ENCODE peak calls at places on chromosomes 1 and 21, in eight cellular contexts. M is keratinocyte, W is glutamatergic neuron, F is tibial nerve, J is KG1, R is GM12891, V is amniotic stem cell, Z is NCI-H748 treated with DMSO at 0.1 percent for 48 hours. A is an unnamed sample.

GRCh38 chr1:223411309-223411708 is 18.1 kb downstream of the CCDC185 start:
- DNase-seq in M (no peak), W (no peak), F (no peak), J (no peak), R (no peak), V (no peak), Z (no peak), A (no peak)

GRCh38 chr1:58251415-58252073 is 295.0 kb downstream of the OMA1 start:
- DNase-seq in M (no peak), W (peak), F (no peak), J (no peak), R (peak), V (no peak), Z (no peak), A (no peak)

GRCh38 chr1:31901838-31902508 is 36.2 kb downstream of the PTP4A2 start:
- DNase-seq in M (no peak), W (no peak), F (no peak), J (no peak), R (no peak), V (no peak), Z (no peak), A (no peak)

GRCh38 chr1:230300322-230301301 is 125.5 kb downstream of the PGBD5 start:
- DNase-seq in M (no peak), W (no peak), F (no peak), J (no peak), R (no peak), V (no peak), Z (no peak), A (no peak)

GRCh38 chr1:32249831-32250525 is 1.1 kb upstream of the LCK start:
- DNase-seq in M (no peak), W (no peak), F (no peak), J (peak), R (peak), V (no peak), Z (no peak), A (peak)

GRCh38 chr1:203607169-203607873 is 19.3 kb upstream of the ATP2B4 start:
- DNase-seq in M (no peak), W (no peak), F (no peak), J (no peak), R (no peak), V (peak), Z (no peak), A (peak)

GRCh38 chr1:59078866-59079265 is 218.0 kb upstream of the FGGY start:
- DNase-seq in M (no peak), W (no peak), F (no peak), J (no peak), R (no peak), V (no peak), Z (no peak), A (no peak)

GRCh38 chr21:45894107-45894810 is 87.3 kb upstream of the COL6A1 start:
- DNase-seq in M (no peak), W (peak), F (no peak), J (no peak), R (no peak), V (peak), Z (no peak), A (no peak)

GRCh38 chr1:65049941-65050713 is 83.8 kb upstream of the JAK1 start:
- DNase-seq in M (no peak), W (no peak), F (no peak), J (no peak), R (no peak), V (no peak), Z (no peak), A (no peak)

GRCh38 chr1:110471131-110471530 is 20.2 kb downstream of the PROK1 start:
- DNase-seq in M (no peak), W (no peak), F (no peak), J (no peak), R (no peak), V (no peak), Z (no peak), A (no peak)

GRCh38 chr1:60461889-60462595 is 388.5 kb upstream of the C1orf87 start:
- DNase-seq in M (no peak), W (no peak), F (no peak), J (no peak), R (no peak), V (no peak), Z (no peak), A (no peak)

GRCh38 chr1:1014896-1015681 is 1.8 kb downstream of the ISG15 start:
- DNase-seq in M (no peak), W (no peak), F (no peak), J (no peak), R (no peak), V (no peak), Z (no peak), A (no peak)

GRCh38 chr1:232891656-232892317 is 58.6 kb upstream of the NTPCR start:
- DNase-seq in M (no peak), W (no peak), F (no peak), J (no peak), R (no peak), V (no peak), Z (no peak), A (no peak)

GRCh38 chr1:99457381-99458165 is 188.3 kb upstream of the PALMD start:
- DNase-seq in M (peak), W (no peak), F (no peak), J (no peak), R (no peak), V (no peak), Z (no peak), A (no peak)

GRCh38 chr1:40877681-40878080 is 15.5 kb upstream of the CITED4 start:
- DNase-seq in M (peak), W (peak), F (peak), J (peak), R (no peak), V (peak), Z (no peak), A (peak)

GRCh38 chr1:169107673-169108160 is 1.2 kb downstream of the ATP1B1 start:
- DNase-seq in M (no peak), W (no peak), F (no peak), J (no peak), R (no peak), V (no peak), Z (no peak), A (peak)

GRCh38 chr21:28336299-28336698 is 656.4 kb downstream of the LTN1 start:
- DNase-seq in M (no peak), W (no peak), F (no peak), J (no peak), R (no peak), V (peak), Z (no peak), A (peak)

GRCh38 chr1:234235373-234235772 is 137.9 kb upstream of the COA6 start:
- DNase-seq in M (no peak), W (no peak), F (no peak), J (no peak), R (no peak), V (no peak), Z (no peak), A (no peak)

GRCh38 chr1:2921970-2922686 is 99.1 kb upstream of the ACTRT2 start:
- DNase-seq in M (no peak), W (no peak), F (no peak), J (no peak), R (peak), V (no peak), Z (no peak), A (no peak)

GRCh38 chr1:54477153-54477561 is 70.9 kb upstream of the ACOT11 start:
- DNase-seq in M (no peak), W (no peak), F (no peak), J (no peak), R (no peak), V (no peak), Z (no peak), A (no peak)

GRCh38 chr1:20321573-20321972 is 30.9 kb downstream of the VWA5B1 start:
- DNase-seq in M (no peak), W (no peak), F (no peak), J (no peak), R (no peak), V (no peak), Z (no peak), A (no peak)

GRCh38 chr1:26697978-26698849 is 2.4 kb downstream of the ARID1A start:
- DNase-seq in M (peak), W (peak), F (no peak), J (peak), R (no peak), V (peak), Z (peak), A (peak)

GRCh38 chr1:67832737-67833594 is at the start of gene GNG12:
- DNase-seq in M (no peak), W (peak), F (peak), J (no peak), R (peak), V (peak), Z (no peak), A (peak)

GRCh38 chr1:38114231-38114630 is 67.6 kb upstream of the POU3F1 start:
- DNase-seq in M (no peak), W (no peak), F (no peak), J (no peak), R (no peak), V (no peak), Z (no peak), A (no peak)

GRCh38 chr1:60427194-60427593 is 353.6 kb upstream of the C1orf87 start:
- DNase-seq in M (no peak), W (no peak), F (no peak), J (no peak), R (no peak), V (no peak), Z (no peak), A (no peak)

GRCh38 chr1:19179597-19180271 is 30.3 kb downstream of the UBR4 start:
- DNase-seq in M (no peak), W (no peak), F (no peak), J (no peak), R (peak), V (no peak), Z (no peak), A (no peak)

GRCh38 chr1:213531369-213532310 is 456.1 kb upstream of the PROX1 start:
- DNase-seq in M (no peak), W (no peak), F (no peak), J (no peak), R (no peak), V (no peak), Z (no peak), A (no peak)